ENCODE peak calls at places on chromosomes 2 and 18, in four cellular contexts. One of them, this sample, is unnamed.

GRCh38 chr2:238225911-238226697 is 13.7 kb downstream of the HES6 start:
- DNase-seq in GM12878: no peak
- DNase-seq in K562: no peak
- DNase-seq in H1: no peak
- DNase-seq in this sample: no peak

GRCh38 chr18:50274941-50275340 is 6.4 kb downstream of the MBD1 start:
- DNase-seq in GM12878: no peak
- DNase-seq in K562: no peak
- DNase-seq in H1: no peak
- DNase-seq in this sample: no peak

GRCh38 chr2:181085729-181086128 is 105.3 kb downstream of the UBE2E3 start:
- DNase-seq in GM12878: no peak
- DNase-seq in K562: no peak
- DNase-seq in H1: no peak
- DNase-seq in this sample: no peak

GRCh38 chr2:64273524-64274398 is 129.5 kb upstream of the PELI1 start:
- DNase-seq in GM12878: no peak
- DNase-seq in K562: no peak
- DNase-seq in H1: no peak
- DNase-seq in this sample: no peak

GRCh38 chr18:55999641-56000040 is 411.6 kb upstream of the TCF4 start:
- DNase-seq in GM12878: no peak
- DNase-seq in K562: no peak
- DNase-seq in H1: no peak
- DNase-seq in this sample: no peak

GRCh38 chr18:44507729-44508325 is 172.9 kb upstream of the SETBP1 start:
- DNase-seq in GM12878: peak
- DNase-seq in K562: no peak
- DNase-seq in H1: no peak
- DNase-seq in this sample: no peak

GRCh38 chr2:203892207-203892606 is 24.6 kb downstream of the CTLA4 start:
- DNase-seq in GM12878: no peak
- DNase-seq in K562: no peak
- DNase-seq in H1: no peak
- DNase-seq in this sample: no peak

GRCh38 chr18:68796936-68797690 is 767 bp upstream of the CCDC102B start:
- DNase-seq in GM12878: no peak
- DNase-seq in K562: no peak
- DNase-seq in H1: no peak
- DNase-seq in this sample: no peak

GRCh38 chr2:235206980-235207579 is 255.3 kb downstream of the SH3BP4 start:
- DNase-seq in GM12878: no peak
- DNase-seq in K562: no peak
- DNase-seq in H1: no peak
- DNase-seq in this sample: no peak

GRCh38 chr2:61011649-61012048 is 5.9 kb upstream of the PEX13 start:
- DNase-seq in GM12878: no peak
- DNase-seq in K562: no peak
- DNase-seq in H1: no peak
- DNase-seq in this sample: no peak

GRCh38 chr2:120625865-120626560 is 109.7 kb upstream of the GLI2 start:
- DNase-seq in GM12878: no peak
- DNase-seq in K562: no peak
- DNase-seq in H1: no peak
- DNase-seq in this sample: no peak

GRCh38 chr2:63840081-63840784 is 1.5 kb upstream of the UGP2 start:
- DNase-seq in GM12878: no peak
- DNase-seq in K562: no peak
- DNase-seq in H1: no peak
- DNase-seq in this sample: no peak

GRCh38 chr2:42045956-42046748 is 1.7 kb upstream of the PKDCC start:
- DNase-seq in GM12878: no peak
- DNase-seq in K562: no peak
- DNase-seq in H1: no peak
- DNase-seq in this sample: no peak

GRCh38 chr2:42048318-42049251 is 764 bp downstream of the PKDCC start:
- DNase-seq in GM12878: no peak
- DNase-seq in K562: no peak
- DNase-seq in H1: no peak
- DNase-seq in this sample: no peak

GRCh38 chr2:42049411-42050349 is 1.9 kb downstream of the PKDCC start:
- DNase-seq in GM12878: no peak
- DNase-seq in K562: no peak
- DNase-seq in H1: no peak
- DNase-seq in this sample: no peak

GRCh38 chr2:42046819-42047487 is 868 bp upstream of the PKDCC start:
- DNase-seq in GM12878: no peak
- DNase-seq in K562: no peak
- DNase-seq in H1: no peak
- DNase-seq in this sample: no peak

GRCh38 chr2:42047488-42048317 is at the start of gene PKDCC:
- DNase-seq in GM12878: no peak
- DNase-seq in K562: peak
- DNase-seq in H1: no peak
- DNase-seq in this sample: no peak
- TF ChIP-seq EGR1 in GM12878: peak
- TF ChIP-seq EGR1 in K562: peak
- TF ChIP-seq EGR1 in H1: peak
- TF ChIP-seq EGR1 in this sample: no peak

GRCh38 chr2:219247678-219248642 is 2.7 kb downstream of the STK16 start:
- DNase-seq in GM12878: no peak
- DNase-seq in K562: peak
- DNase-seq in H1: no peak
- DNase-seq in this sample: no peak

GRCh38 chr2:219249203-219249980 is 3.7 kb upstream of the TUBA4B start:
- DNase-seq in GM12878: peak
- DNase-seq in K562: no peak
- DNase-seq in H1: no peak
- DNase-seq in this sample: no peak

GRCh38 chr2:219246559-219246958 is 1.3 kb downstream of the STK16 start:
- DNase-seq in GM12878: no peak
- DNase-seq in K562: no peak
- DNase-seq in H1: no peak
- DNase-seq in this sample: no peak

GRCh38 chr2:219250044-219250781 is 2.8 kb upstream of the TUBA4B start:
- DNase-seq in GM12878: no peak
- DNase-seq in K562: no peak
- DNase-seq in H1: no peak
- DNase-seq in this sample: no peak

GRCh38 chr2:219248845-219249202 is 3.5 kb downstream of the STK16 start:
- DNase-seq in GM12878: no peak
- DNase-seq in K562: no peak
- DNase-seq in H1: no peak
- DNase-seq in this sample: no peak
- H3K9ac ChIP-seq in GM12878: peak
- H3K9ac ChIP-seq in K562: no peak
- H3K9ac ChIP-seq in H1: no peak
- H3K9ac ChIP-seq in this sample: peak

GRCh38 chr18:39911716-39912115 is 2043.3 kb upstream of the PIK3C3 start:
- DNase-seq in GM12878: no peak
- DNase-seq in K562: no peak
- DNase-seq in H1: no peak
- DNase-seq in this sample: no peak

GRCh38 chr18:39909706-39910105 is 2045.3 kb upstream of the PIK3C3 start:
- DNase-seq in GM12878: no peak
- DNase-seq in K562: no peak
- DNase-seq in H1: no peak
- DNase-seq in this sample: no peak

DNA sequence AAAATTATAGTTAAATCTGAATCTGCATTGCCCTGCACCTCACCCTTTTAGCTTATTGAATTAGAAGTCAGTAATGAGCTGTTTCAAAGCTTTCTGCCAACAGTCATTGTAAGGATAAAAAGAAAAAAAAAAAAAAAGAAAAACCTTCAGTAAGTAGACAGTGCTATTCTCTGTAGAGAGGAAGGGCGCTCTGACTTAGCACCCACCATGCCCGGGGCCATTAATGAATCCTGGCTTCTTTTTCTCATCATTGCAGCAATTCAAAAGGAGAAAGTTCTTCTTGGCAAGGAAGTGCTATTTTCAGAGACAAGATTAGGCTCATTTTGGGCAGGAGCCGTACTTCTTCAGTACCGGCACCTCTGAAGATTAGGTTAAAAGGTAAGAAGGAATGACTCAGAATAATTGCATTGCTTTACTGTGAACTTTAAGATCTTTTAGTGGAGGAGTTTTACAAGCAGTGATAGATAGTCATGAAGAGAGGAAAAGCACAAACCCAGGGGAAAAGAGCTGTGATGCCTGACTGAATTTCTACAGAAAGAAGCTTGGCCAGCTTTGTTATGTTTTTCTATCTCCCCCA is 2041.2 kb upstream of the PIK3C3 start:
- DNase-seq in GM12878: no peak
- DNase-seq in K562: no peak
- DNase-seq in H1: no peak
- DNase-seq in this sample: no peak
- TF ChIP-seq EGR1 in GM12878: no peak
- TF ChIP-seq EGR1 in K562: no peak
- TF ChIP-seq EGR1 in H1: no peak
- TF ChIP-seq EGR1 in this sample: no peak

GRCh38 chr2:54916637-54917036 is 133.6 kb downstream of the RTN4 start:
- DNase-seq in GM12878: no peak
- DNase-seq in K562: no peak
- DNase-seq in H1: no peak
- DNase-seq in this sample: no peak
- H3K9ac ChIP-seq in GM12878: no peak
- H3K9ac ChIP-seq in K562: no peak
- H3K9ac ChIP-seq in H1: no peak
- H3K9ac ChIP-seq in this sample: no peak